ENCODE peak calls at places on chromosomes 6 and 20, in five cellular contexts. One of them, this sample, is unnamed.

GRCh38 chr6:147366290-147366689 is 142.2 kb upstream of the SAMD5 start:
- DNase-seq in neuronal stem cell: no peak
- DNase-seq in CD8-positive, alpha-beta memory T cell: no peak
- DNase-seq in heart left ventricle: no peak
- DNase-seq in lung: no peak
- DNase-seq in this sample: no peak

GRCh38 chr6:15358579-15359327 is 112.9 kb downstream of the JARID2 start:
- DNase-seq in heart left ventricle: no peak
- DNase-seq in neuronal stem cell: no peak
- DNase-seq in lung: no peak
- DNase-seq in CD8-positive, alpha-beta memory T cell: no peak
- DNase-seq in this sample: no peak

GRCh38 chr6:119126140-119126539 is 47.7 kb upstream of the FAM184A start:
- DNase-seq in CD8-positive, alpha-beta memory T cell: no peak
- DNase-seq in neuronal stem cell: no peak
- DNase-seq in lung: no peak
- DNase-seq in heart left ventricle: no peak
- DNase-seq in this sample: no peak

GRCh38 chr6:68082086-68082485 is 553.0 kb upstream of the ADGRB3 start:
- DNase-seq in neuronal stem cell: no peak
- DNase-seq in heart left ventricle: no peak
- DNase-seq in lung: no peak
- DNase-seq in CD8-positive, alpha-beta memory T cell: no peak
- DNase-seq in this sample: no peak

GRCh38 chr6:17393335-17394191 is at the start of gene CAP2:
- DNase-seq in CD8-positive, alpha-beta memory T cell: no peak
- DNase-seq in heart left ventricle: peak; percentile 76
- DNase-seq in neuronal stem cell: peak; percentile 75
- DNase-seq in lung: peak; percentile 58
- DNase-seq in this sample: peak; percentile 1

GRCh38 chr6:137849076-137849708 is 17.9 kb upstream of the TNFAIP3 start:
- DNase-seq in heart left ventricle: no peak
- DNase-seq in CD8-positive, alpha-beta memory T cell: no peak
- DNase-seq in lung: no peak
- DNase-seq in neuronal stem cell: no peak
- DNase-seq in this sample: no peak

GRCh38 chr6:16706029-16706428 is 55.2 kb downstream of the ATXN1 start:
- DNase-seq in neuronal stem cell: no peak
- DNase-seq in CD8-positive, alpha-beta memory T cell: no peak
- DNase-seq in lung: no peak
- DNase-seq in heart left ventricle: no peak
- DNase-seq in this sample: no peak

GRCh38 chr6:106746660-106747059 is 117.3 kb downstream of the QRSL1 start:
- DNase-seq in lung: peak; percentile 34
- DNase-seq in CD8-positive, alpha-beta memory T cell: no peak
- DNase-seq in heart left ventricle: no peak
- DNase-seq in neuronal stem cell: no peak
- DNase-seq in this sample: no peak

GRCh38 chr20:62064788-62065668 is 653 bp downstream of the TAF4 start:
- DNase-seq in heart left ventricle: no peak
- DNase-seq in CD8-positive, alpha-beta memory T cell: no peak
- DNase-seq in neuronal stem cell: no peak
- DNase-seq in lung: no peak
- DNase-seq in this sample: no peak

GRCh38 chr6:26249959-26250805 is 114.8 kb upstream of the BTN3A2 start:
- DNase-seq in lung: no peak
- DNase-seq in heart left ventricle: peak; percentile 41
- DNase-seq in neuronal stem cell: peak; percentile 73
- DNase-seq in CD8-positive, alpha-beta memory T cell: peak; percentile 59
- DNase-seq in this sample: peak; percentile 73

GRCh38 chr6:69796627-69797390 is at the start of gene LMBRD1:
- DNase-seq in neuronal stem cell: peak; percentile 95
- DNase-seq in CD8-positive, alpha-beta memory T cell: peak; percentile 99
- DNase-seq in heart left ventricle: peak; percentile 97
- DNase-seq in lung: peak; percentile 97
- DNase-seq in this sample: peak; percentile 99

GRCh38 chr20:48706116-48706656 is 121.6 kb downstream of the PREX1 start:
- DNase-seq in CD8-positive, alpha-beta memory T cell: no peak
- DNase-seq in heart left ventricle: no peak
- DNase-seq in neuronal stem cell: no peak
- DNase-seq in lung: no peak
- DNase-seq in this sample: no peak

GRCh38 chr6:33772114-33772830 is 16.7 kb downstream of the LEMD2 start:
- DNase-seq in lung: no peak
- DNase-seq in CD8-positive, alpha-beta memory T cell: no peak
- DNase-seq in neuronal stem cell: no peak
- DNase-seq in heart left ventricle: no peak
- DNase-seq in this sample: no peak

GRCh38 chr20:14189794-14190402 is 147.5 kb downstream of the FLRT3 start:
- DNase-seq in CD8-positive, alpha-beta memory T cell: no peak
- DNase-seq in heart left ventricle: no peak
- DNase-seq in lung: no peak
- DNase-seq in neuronal stem cell: no peak
- DNase-seq in this sample: no peak

GRCh38 chr6:63509652-63510352 is 62.5 kb upstream of the LOC128125822 start:
- DNase-seq in heart left ventricle: peak; percentile 68
- DNase-seq in lung: no peak
- DNase-seq in CD8-positive, alpha-beta memory T cell: no peak
- DNase-seq in neuronal stem cell: no peak
- DNase-seq in this sample: no peak

GRCh38 chr6:67393356-67393755 is 1241.7 kb upstream of the ADGRB3 start:
- DNase-seq in CD8-positive, alpha-beta memory T cell: no peak
- DNase-seq in lung: no peak
- DNase-seq in heart left ventricle: no peak
- DNase-seq in neuronal stem cell: no peak
- DNase-seq in this sample: no peak

GRCh38 chr6:21808551-21809181 is 215.1 kb downstream of the SOX4 start:
- DNase-seq in CD8-positive, alpha-beta memory T cell: no peak
- DNase-seq in neuronal stem cell: no peak
- DNase-seq in heart left ventricle: peak; percentile 29
- DNase-seq in lung: no peak
- DNase-seq in this sample: no peak

GRCh38 chr6:21258665-21259064 is 334.9 kb upstream of the SOX4 start:
- DNase-seq in heart left ventricle: no peak
- DNase-seq in lung: no peak
- DNase-seq in neuronal stem cell: no peak
- DNase-seq in CD8-positive, alpha-beta memory T cell: no peak
- DNase-seq in this sample: no peak

GRCh38 chr6:41286544-41287346 is at the start of gene TREM1:
- DNase-seq in heart left ventricle: peak; percentile 53
- DNase-seq in CD8-positive, alpha-beta memory T cell: no peak
- DNase-seq in lung: peak; percentile 72
- DNase-seq in neuronal stem cell: no peak
- DNase-seq in this sample: no peak

GRCh38 chr6:168950500-168951223 is 303.0 kb downstream of the THBS2 start:
- DNase-seq in CD8-positive, alpha-beta memory T cell: no peak
- DNase-seq in lung: no peak
- DNase-seq in neuronal stem cell: no peak
- DNase-seq in heart left ventricle: peak; percentile 60
- DNase-seq in this sample: no peak
- H3K27ac ChIP-seq in CD8-positive, alpha-beta memory T cell: no peak overlapping the region
- H3K27ac ChIP-seq in lung: no peak overlapping the region
- H3K27ac ChIP-seq in neuronal stem cell: no peak overlapping the region
- H3K27ac ChIP-seq in heart left ventricle: peak overlapping the region; percentile 38
- H3K27ac ChIP-seq in this sample: no peak overlapping the region

DNA sequence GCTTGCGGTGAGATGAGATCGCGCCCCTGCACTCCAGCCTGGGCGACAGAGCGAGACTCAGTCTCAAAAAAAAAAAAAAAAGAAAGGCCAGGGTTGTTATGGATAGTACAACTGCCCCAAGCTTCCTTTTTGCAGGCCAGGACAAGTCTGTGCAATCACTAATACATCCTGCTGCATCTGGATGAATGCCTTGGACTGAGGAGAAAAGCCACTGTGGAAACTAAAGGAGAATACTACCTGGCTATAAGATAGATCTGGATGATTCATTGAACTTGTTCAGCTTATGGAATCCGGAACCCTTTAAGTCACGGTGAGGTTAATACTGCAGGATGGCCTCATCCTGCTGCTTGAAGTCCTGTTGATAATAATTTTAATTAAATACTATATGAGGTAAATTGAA is 278.2 kb downstream of the TFAP2A start:
- DNase-seq in neuronal stem cell: no peak
- DNase-seq in heart left ventricle: no peak
- DNase-seq in lung: no peak
- DNase-seq in CD8-positive, alpha-beta memory T cell: no peak
- DNase-seq in this sample: no peak
- H3K4me1 ChIP-seq in neuronal stem cell: peaks cover 3% of the 10 kb centered on the region
- H3K4me1 ChIP-seq in heart left ventricle: no peaks in the 10 kb centered on the region
- H3K4me1 ChIP-seq in lung: no peaks in the 10 kb centered on the region
- H3K4me1 ChIP-seq in CD8-positive, alpha-beta memory T cell: no peaks in the 10 kb centered on the region
- H3K4me1 ChIP-seq in this sample: no peaks in the 10 kb centered on the region

DNA sequence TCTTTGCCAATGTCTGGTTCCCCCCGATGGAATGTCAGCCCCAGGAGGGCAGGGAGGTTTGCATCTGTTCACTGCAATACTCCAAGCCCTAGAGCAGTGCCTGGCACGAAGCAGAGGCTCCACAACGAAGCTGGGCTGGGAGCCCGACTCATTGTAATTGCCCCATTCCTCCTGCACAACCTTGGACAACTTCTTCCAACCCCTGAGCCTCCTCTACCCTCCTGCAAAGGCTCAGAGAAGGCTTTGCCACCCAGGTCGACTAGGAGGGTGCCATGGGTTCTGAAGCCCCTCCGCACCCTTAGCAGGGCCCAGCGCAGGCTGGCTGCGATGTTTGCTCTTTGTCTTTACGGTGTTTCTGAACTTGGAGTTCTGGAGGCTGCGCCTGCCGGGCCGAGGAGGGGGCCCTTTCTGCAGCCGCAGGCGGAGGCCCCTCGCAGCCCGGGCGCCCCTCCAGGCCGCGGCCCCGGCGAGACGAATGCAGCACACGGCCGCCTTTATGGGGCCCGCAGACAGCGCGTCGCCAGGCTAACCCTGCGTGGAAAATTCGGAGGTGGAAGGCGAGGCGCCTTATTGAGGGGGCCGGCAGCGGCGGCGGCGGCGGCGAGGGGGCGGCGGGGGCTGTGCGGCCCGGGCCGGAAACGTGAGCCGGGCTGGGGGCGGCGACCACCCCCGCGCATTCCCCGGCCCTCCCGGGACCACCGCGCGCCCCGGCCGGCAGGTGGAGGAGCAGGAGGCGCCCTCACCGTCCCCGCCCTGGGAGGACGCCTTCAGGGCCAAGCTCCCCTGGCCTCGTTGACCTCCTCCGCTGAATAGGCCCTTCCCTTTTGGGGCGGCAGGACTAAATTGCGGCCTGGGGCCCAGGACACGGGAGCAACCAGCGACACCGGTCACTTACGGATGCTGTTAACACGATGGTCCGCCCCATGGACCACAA is 27.0 kb downstream of the SNAI1 start:
- DNase-seq in lung: no peak
- DNase-seq in neuronal stem cell: no peak
- DNase-seq in heart left ventricle: no peak
- DNase-seq in CD8-positive, alpha-beta memory T cell: no peak
- DNase-seq in this sample: no peak
- H3K4me3 ChIP-seq in lung: no peak overlapping the region
- H3K4me3 ChIP-seq in neuronal stem cell: peak overlapping the region; percentile 17
- H3K4me3 ChIP-seq in heart left ventricle: no peak overlapping the region
- H3K4me3 ChIP-seq in CD8-positive, alpha-beta memory T cell: no peak overlapping the region
- H3K4me3 ChIP-seq in this sample: no peak overlapping the region

GRCh38 chr6:164756142-164756541 is 553.3 kb downstream of the C6orf118 start:
- DNase-seq in heart left ventricle: no peak
- DNase-seq in lung: no peak
- DNase-seq in neuronal stem cell: no peak
- DNase-seq in CD8-positive, alpha-beta memory T cell: no peak
- DNase-seq in this sample: no peak
- H3K27ac ChIP-seq in heart left ventricle: no peak overlapping the region
- H3K27ac ChIP-seq in lung: no peak overlapping the region
- H3K27ac ChIP-seq in neuronal stem cell: no peak overlapping the region
- H3K27ac ChIP-seq in CD8-positive, alpha-beta memory T cell: no peak overlapping the region
- H3K27ac ChIP-seq in this sample: no peak overlapping the region

GRCh38 chr20:12838261-12838866 is 170.4 kb upstream of the SPTLC3 start:
- DNase-seq in heart left ventricle: no peak
- DNase-seq in lung: no peak
- DNase-seq in CD8-positive, alpha-beta memory T cell: no peak
- DNase-seq in neuronal stem cell: no peak
- DNase-seq in this sample: no peak
- H3K4me1 ChIP-seq in heart left ventricle: no peaks in the 10 kb centered on the region
- H3K4me1 ChIP-seq in lung: no peaks in the 10 kb centered on the region
- H3K4me1 ChIP-seq in CD8-positive, alpha-beta memory T cell: no peaks in the 10 kb centered on the region
- H3K4me1 ChIP-seq in neuronal stem cell: no peaks in the 10 kb centered on the region
- H3K4me1 ChIP-seq in this sample: no peaks in the 10 kb centered on the region

GRCh38 chr20:38875170-38875993 is 50.8 kb upstream of the FAM83D start:
- DNase-seq in lung: no peak
- DNase-seq in CD8-positive, alpha-beta memory T cell: peak; percentile 66
- DNase-seq in heart left ventricle: no peak
- DNase-seq in neuronal stem cell: no peak
- DNase-seq in this sample: peak; percentile 53
- H3K4me3 ChIP-seq in lung: no peak overlapping the region
- H3K4me3 ChIP-seq in CD8-positive, alpha-beta memory T cell: peak overlapping the region; percentile 61
- H3K4me3 ChIP-seq in heart left ventricle: no peak overlapping the region
- H3K4me3 ChIP-seq in neuronal stem cell: no peak overlapping the region
- H3K4me3 ChIP-seq in this sample: peak overlapping the region; percentile 46

DNA sequence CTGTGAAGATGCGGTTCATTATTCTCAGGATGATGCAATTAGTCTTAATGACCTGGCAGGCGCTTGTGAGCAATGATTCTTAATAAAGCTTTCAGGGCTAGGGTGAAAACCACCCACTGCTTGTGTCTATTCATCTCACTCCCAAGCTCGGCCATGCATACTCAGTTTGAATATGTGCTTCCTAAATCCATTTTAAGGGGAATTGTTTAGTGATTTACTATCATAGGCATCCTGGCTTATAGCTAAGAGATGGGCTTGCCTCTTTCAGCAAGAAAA is 141.1 kb upstream of the SLC24A3 start:
- DNase-seq in neuronal stem cell: no peak
- DNase-seq in heart left ventricle: no peak
- DNase-seq in CD8-positive, alpha-beta memory T cell: no peak
- DNase-seq in lung: no peak
- DNase-seq in this sample: no peak
- H3K27ac ChIP-seq in neuronal stem cell: no peak overlapping the region
- H3K27ac ChIP-seq in heart left ventricle: no peak overlapping the region
- H3K27ac ChIP-seq in CD8-positive, alpha-beta memory T cell: no peak overlapping the region
- H3K27ac ChIP-seq in lung: no peak overlapping the region
- H3K27ac ChIP-seq in this sample: no peak overlapping the region

GRCh38 chr20:23229989-23230388 is 120.6 kb upstream of the NXT1 start:
- DNase-seq in heart left ventricle: no peak
- DNase-seq in lung: no peak
- DNase-seq in CD8-positive, alpha-beta memory T cell: no peak
- DNase-seq in neuronal stem cell: no peak
- DNase-seq in this sample: no peak
- H3K4me1 ChIP-seq in heart left ventricle: no peaks in the 10 kb centered on the region
- H3K4me1 ChIP-seq in lung: no peaks in the 10 kb centered on the region
- H3K4me1 ChIP-seq in CD8-positive, alpha-beta memory T cell: no peaks in the 10 kb centered on the region
- H3K4me1 ChIP-seq in neuronal stem cell: no peaks in the 10 kb centered on the region
- H3K4me1 ChIP-seq in this sample: no peaks in the 10 kb centered on the region

GRCh38 chr20:58675146-58675584 is 17.4 kb upstream of the NPEPL1 start:
- DNase-seq in neuronal stem cell: no peak
- DNase-seq in CD8-positive, alpha-beta memory T cell: no peak
- DNase-seq in lung: no peak
- DNase-seq in heart left ventricle: no peak
- DNase-seq in this sample: no peak
- H3K4me3 ChIP-seq in neuronal stem cell: no peak overlapping the region
- H3K4me3 ChIP-seq in CD8-positive, alpha-beta memory T cell: no peak overlapping the region
- H3K4me3 ChIP-seq in lung: no peak overlapping the region
- H3K4me3 ChIP-seq in heart left ventricle: no peak overlapping the region
- H3K4me3 ChIP-seq in this sample: no peak overlapping the region